ENCODE peak calls at places on chromosomes 4 and X, in five cellular contexts. Z is A549, M is Peyer's patch, X is heart left ventricle, H is lower leg skin. D is an unnamed sample.

GRCh38 chr4:140176735-140177134 is 22.8 kb upstream of the MAML3 start:
- DNase-seq in Z (no peak), X (no peak), H (no peak), M (no peak), D (no peak)

GRCh38 chr4:141645611-141646340 is 9.4 kb downstream of the IL15 start:
- DNase-seq in Z (no peak), H (no peak), M (no peak), X (no peak), D (no peak)

GRCh38 chrX:85570496-85570895 is 191.0 kb upstream of the POF1B start:
- DNase-seq in H (no peak), X (no peak), M (no peak), Z (no peak), D (no peak)

GRCh38 chr4:17368408-17368807 is 143.5 kb downstream of the QDPR start:
- DNase-seq in Z (no peak), H (no peak), X (no peak), M (no peak), D (no peak)

GRCh38 chr4:71832049-71832448 is 48.2 kb upstream of the GC start:
- DNase-seq in M (no peak), Z (no peak), H (no peak), X (no peak), D (no peak)

GRCh38 chrX:67784712-67785111 is 240.9 kb downstream of the AR start:
- DNase-seq in Z (no peak), M (no peak), X (no peak), H (no peak), D (no peak)

GRCh38 chr4:187128226-187128625 is 404.6 kb upstream of the FAT1 start:
- DNase-seq in X (no peak), M (no peak), Z (no peak), H (no peak), D (no peak)

GRCh38 chr4:72112514-72113156 is 80.8 kb downstream of the NPFFR2 start:
- DNase-seq in Z (peak; percentile 2), H (no peak), M (no peak), X (no peak), D (peak; percentile 17)

GRCh38 chr4:17817027-17817426 is 6.2 kb downstream of the NCAPG start:
- DNase-seq in Z (no peak), H (no peak), X (no peak), M (no peak), D (peak; percentile 36)

GRCh38 chrX:154348114-154348531 is 26.3 kb downstream of the FLNA start:
- DNase-seq in X (peak; percentile 8), H (no peak), Z (no peak), M (no peak), D (no peak)

GRCh38 chr4:26087108-26087507 is 173.1 kb downstream of the SMIM20 start:
- DNase-seq in H (no peak), X (no peak), M (no peak), Z (no peak), D (no peak)

GRCh38 chr4:112230879-112231778 is 458 bp upstream of the AP1AR start:
- DNase-seq in M (peak; percentile 96), X (peak; percentile 98), H (peak; percentile 96), Z (peak; percentile 80), D (peak; percentile 96)
- TF ChIP-seq POLR2A in M (no peak), X (no peak), H (no peak), Z (no peak), D (no peak)

GRCh38 chrX:149940015-149940716 is 1.9 kb upstream of the EOLA2 start:
- DNase-seq in M (peak; percentile 92), X (peak; percentile 95), Z (peak; percentile 62), H (peak; percentile 95), D (peak; percentile 98)
- TF ChIP-seq POLR2A in M (peak; percentile 60), X (no peak), Z (no peak), H (no peak), D (peak; percentile 39)

GRCh38 chr4:143335979-143336827 is 473 bp upstream of the GAB1 start:
- DNase-seq in X (peak; percentile 94), H (peak; percentile 82), Z (peak; percentile 38), M (peak; percentile 80), D (peak; percentile 89)

GRCh38 chr4:143339497-143339896 is 2.8 kb downstream of the GAB1 start:
- DNase-seq in X (no peak), Z (no peak), H (no peak), M (no peak), D (no peak)

GRCh38 chr4:143338313-143338712 is 1.6 kb downstream of the GAB1 start:
- DNase-seq in H (no peak), X (no peak), Z (no peak), M (no peak), D (peak; percentile 51)

GRCh38 chr4:143337600-143338287 is 1.1 kb downstream of the GAB1 start:
- DNase-seq in H (no peak), M (peak; percentile 32), Z (no peak), X (peak; percentile 63), D (peak; percentile 79)

GRCh38 chr4:143336828-143337599 is at the start of gene GAB1:
- DNase-seq in H (peak; percentile 59), Z (peak; percentile 13), X (peak; percentile 84), M (peak; percentile 25), D (peak; percentile 91)
- TF ChIP-seq POLR2A in H (no peak), Z (no peak), X (no peak), M (peak; percentile 63), D (peak; percentile 43)

DNA sequence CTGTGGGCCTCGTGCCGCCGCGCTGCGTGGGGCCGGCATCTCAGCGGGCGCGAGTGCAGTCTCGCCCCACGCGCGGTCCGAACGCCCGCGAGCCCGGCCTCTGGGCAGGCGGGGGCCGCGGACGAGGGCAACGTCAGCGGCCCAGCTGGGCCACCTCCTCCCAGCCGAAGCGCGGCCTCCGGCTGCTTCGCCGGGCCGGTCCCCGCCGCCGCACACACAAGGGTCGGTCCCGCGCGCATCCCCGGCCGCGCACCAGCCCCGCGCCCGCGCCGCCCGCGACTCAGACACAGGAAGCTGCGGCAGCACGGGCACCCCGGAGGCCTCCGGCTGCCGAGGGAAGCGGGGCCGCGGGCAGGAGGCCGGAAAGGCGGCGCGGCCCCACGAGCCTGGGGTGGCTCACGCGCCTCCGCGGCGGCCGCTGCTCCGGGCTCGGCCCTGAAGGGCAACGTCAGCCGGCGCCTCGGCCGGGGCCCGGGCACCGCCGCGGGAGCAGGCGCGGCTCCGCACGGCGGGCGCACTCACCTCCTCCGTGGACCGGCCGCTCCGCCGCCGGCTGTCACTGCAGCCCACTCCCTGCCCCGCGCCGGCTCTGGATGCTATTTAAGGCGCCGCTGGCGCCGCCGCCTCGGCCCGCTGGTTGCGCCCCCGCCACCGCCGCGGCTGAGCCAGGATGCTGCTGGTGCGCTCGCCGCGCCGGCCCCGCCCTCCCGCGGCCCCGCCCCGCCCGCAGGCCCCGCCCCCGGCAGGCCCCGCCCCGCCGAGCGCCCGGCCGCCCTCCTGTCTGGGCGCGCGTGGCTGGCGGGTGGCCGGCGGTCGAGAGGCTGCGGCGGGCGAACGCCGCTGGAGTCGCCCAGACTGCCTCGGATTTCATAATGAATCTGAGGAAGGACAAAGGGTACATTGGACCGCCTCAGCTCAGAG is at the start of gene ACSL1:
- DNase-seq in Z (peak; percentile 41), X (peak; percentile 85), M (peak; percentile 82), H (peak; percentile 72), D (peak; percentile 91)
- TF ChIP-seq POLR2A in Z (peak; percentile 36), X (peak; percentile 97), M (no peak), H (no peak), D (peak; percentile 67)

GRCh38 chr4:98540803-98541202 is 117.6 kb downstream of the TSPAN5 start:
- DNase-seq in M (no peak), H (no peak), X (no peak), Z (no peak), D (no peak)
- TF ChIP-seq POLR2A in M (no peak), H (no peak), X (no peak), Z (no peak), D (no peak)

GRCh38 chr4:184821242-184821641 is 4.5 kb downstream of the ACSL1 start:
- DNase-seq in H (no peak), Z (no peak), X (no peak), M (no peak), D (no peak)
- TF ChIP-seq POLR2A in H (no peak), Z (no peak), X (no peak), M (no peak), D (no peak)

DNA sequence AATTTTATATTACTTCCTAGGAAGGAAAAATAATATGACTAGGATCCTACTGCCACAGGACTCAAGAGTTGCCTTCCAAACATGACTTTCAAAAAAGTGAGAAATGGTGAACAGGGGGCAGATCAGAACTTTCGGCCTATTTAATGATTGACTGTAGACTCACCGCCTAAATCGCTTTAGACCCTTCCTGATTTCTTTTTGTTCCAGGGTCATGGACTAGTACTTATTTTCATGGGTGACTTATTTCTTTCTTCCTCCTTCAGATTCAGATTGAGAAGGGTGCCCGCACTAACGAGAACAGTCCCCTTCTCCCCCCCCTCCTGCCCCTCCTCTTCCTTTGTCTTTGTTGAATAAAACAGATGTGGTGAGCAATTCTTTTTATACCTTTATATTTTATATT is 48.0 kb upstream of the KLHL8 start:
- DNase-seq in X (no peak), Z (no peak), M (no peak), H (no peak), D (no peak)
- TF ChIP-seq POLR2A in X (no peak), Z (no peak), M (no peak), H (no peak), D (no peak)

DNA sequence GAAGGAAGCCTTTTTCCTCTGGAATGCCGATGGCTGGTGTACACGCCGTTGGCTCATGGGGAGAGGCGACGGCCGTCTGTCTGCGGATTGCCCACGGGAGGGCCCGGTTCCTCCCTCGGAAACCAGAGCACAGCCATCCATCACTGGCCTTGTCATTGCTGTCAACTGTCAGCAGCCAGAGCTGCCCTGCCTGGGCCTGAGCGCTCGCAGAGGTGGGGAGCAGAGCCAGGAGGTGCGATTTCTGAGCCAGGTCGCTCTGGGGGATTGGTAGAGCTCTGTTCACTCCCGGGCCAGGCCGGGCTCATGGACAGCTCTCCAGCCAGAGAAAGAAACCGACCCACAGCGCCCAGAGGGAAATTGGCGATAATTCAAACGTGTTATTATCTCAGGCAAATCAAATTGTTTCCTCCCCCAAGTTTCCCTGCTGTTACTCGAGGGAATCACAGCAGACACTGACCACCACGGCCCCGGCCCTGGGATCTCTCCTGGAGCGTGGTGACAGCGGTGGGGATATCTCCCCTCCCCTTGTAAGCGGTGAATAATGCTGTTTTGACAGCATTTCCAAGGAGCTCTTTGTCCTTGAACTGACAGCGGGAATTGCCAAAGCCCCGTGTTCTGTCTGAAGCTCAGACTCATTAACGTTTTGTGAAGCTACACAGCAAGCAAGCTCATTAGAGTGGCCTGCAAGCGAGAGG is 221.0 kb upstream of the PSAPL1 start:
- DNase-seq in M (no peak), H (no peak), Z (no peak), X (no peak), D (no peak)
- TF ChIP-seq POLR2A in M (no peak), H (no peak), Z (no peak), X (no peak), D (no peak)

DNA sequence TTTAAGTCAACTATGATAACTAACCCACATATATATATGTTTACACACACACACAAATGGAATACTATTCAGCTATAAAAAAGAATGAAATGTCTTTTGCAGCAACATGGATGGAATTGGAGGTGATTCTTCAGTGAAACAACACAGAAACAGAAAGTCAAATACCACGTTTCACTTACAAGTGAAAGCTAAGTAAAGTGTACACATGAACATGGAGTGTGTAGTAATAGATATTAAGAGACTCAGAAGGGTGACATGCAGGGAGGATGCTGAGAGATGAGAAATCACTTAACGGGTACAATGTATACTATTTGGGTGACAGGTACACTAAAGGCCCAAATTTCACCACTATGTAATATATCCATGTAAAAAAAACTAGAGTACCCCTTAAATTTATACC is 146.5 kb downstream of the FBXW7 start:
- DNase-seq in X (no peak), Z (no peak), H (no peak), M (no peak), D (no peak)
- TF ChIP-seq POLR2A in X (no peak), Z (no peak), H (no peak), M (no peak), D (no peak)

D was measured in erythroblast.